ENCODE peak calls at places on chromosome 3, in nine cellular contexts. A is B cell, U is omental fat pad, M is fibroblast of lung, E is tibial artery, G is uterus, C is fibroblast of pulmonary artery, S is bronchial epithelial cell, K is type B pancreatic cell. Q is an unnamed sample.
A peak's percentile ranks its signal among the peaks of the same experiment; 100 is the strongest.

GRCh38 chr3:149886957-149887356 is 73.9 kb downstream of the RNF13 start:
- DNase-seq in M (no peak), A (no peak), E (no peak), U (no peak), C (no peak), G (no peak), S (no peak), K (no peak), Q (no peak)

GRCh38 chr3:98680723-98681122 is 82.4 kb upstream of the ST3GAL6 start:
- DNase-seq in K (no peak), G (no peak), A (no peak), U (no peak), M (peak; percentile 7), E (no peak), S (peak; percentile 89), C (no peak), Q (no peak)

GRCh38 chr3:160450846-160451245 is 1.3 kb upstream of the TRIM59 start:
- DNase-seq in E (no peak), A (no peak), S (no peak), C (peak; percentile 72), M (peak; percentile 67), U (no peak), G (no peak), K (no peak), Q (no peak)

GRCh38 chr3:76554717-76555116 is 485.2 kb upstream of the ROBO2 start:
- DNase-seq in G (no peak), E (no peak), U (no peak), A (no peak), M (peak; percentile 69), K (no peak), C (peak; percentile 39), S (no peak), Q (no peak)

GRCh38 chr3:124769462-124769861 is 39.2 kb downstream of the UMPS start:
- DNase-seq in A (no peak), M (no peak), K (no peak), E (no peak), S (no peak), U (no peak), G (no peak), C (no peak), Q (no peak)

GRCh38 chr3:4766716-4767499 is 212.3 kb upstream of the BHLHE40 start:
- DNase-seq in U (no peak), A (no peak), C (no peak), K (no peak), G (no peak), S (no peak), M (no peak), E (no peak), Q (no peak)

GRCh38 chr3:42755681-42756578 is 17.1 kb downstream of the CCDC13 start:
- DNase-seq in A (no peak), G (peak; percentile 16), M (peak; percentile 59), C (peak; percentile 46), U (no peak), S (no peak), K (no peak), E (peak; percentile 50), Q (no peak)

GRCh38 chr3:65836047-65836446 is 202.7 kb downstream of the MAGI1 start:
- DNase-seq in A (no peak), U (no peak), G (no peak), S (peak; percentile 65), K (no peak), M (peak; percentile 38), C (peak; percentile 56), E (no peak), Q (no peak)

GRCh38 chr3:194491996-194492395 is 5.2 kb upstream of the ATP13A3 start:
- DNase-seq in E (no peak), C (no peak), M (no peak), A (no peak), K (no peak), G (no peak), S (no peak), U (no peak), Q (no peak)

GRCh38 chr3:186286114-186286513 is 75.9 kb downstream of the DGKG start:
- DNase-seq in K (no peak), E (no peak), M (no peak), G (no peak), S (no peak), A (no peak), U (no peak), C (peak; percentile 29), Q (no peak)

GRCh38 chr3:40187945-40188344 is 121.6 kb upstream of the EIF1B start:
- DNase-seq in C (no peak), A (no peak), G (no peak), K (no peak), S (no peak), U (no peak), E (no peak), M (no peak), Q (peak; percentile 54)

GRCh38 chr3:156434921-156435320 is 120.0 kb downstream of the SSR3 start:
- DNase-seq in S (peak; percentile 59), C (no peak), U (no peak), K (no peak), M (no peak), G (no peak), E (no peak), A (no peak), Q (no peak)

GRCh38 chr3:64214697-64215018 is 10.6 kb downstream of the PRICKLE2 start:
- DNase-seq in A (no peak), G (peak; percentile 70), S (peak; percentile 60), E (no peak), C (peak; percentile 81), M (peak; percentile 76), K (no peak), U (peak; percentile 70), Q (no peak)

GRCh38 chr3:16085884-16086608 is 88.4 kb upstream of the GALNT15 start:
- DNase-seq in U (no peak), A (no peak), S (no peak), G (peak; percentile 77), C (peak; percentile 80), E (peak; percentile 81), M (peak; percentile 40), K (no peak), Q (no peak)

GRCh38 chr3:10017636-10018292 is 8.5 kb upstream of the FANCD2 start:
- DNase-seq in U (no peak), K (peak; percentile 60), G (no peak), C (peak; percentile 43), S (peak; percentile 29), M (peak; percentile 65), E (no peak), A (no peak), Q (no peak)

DNA sequence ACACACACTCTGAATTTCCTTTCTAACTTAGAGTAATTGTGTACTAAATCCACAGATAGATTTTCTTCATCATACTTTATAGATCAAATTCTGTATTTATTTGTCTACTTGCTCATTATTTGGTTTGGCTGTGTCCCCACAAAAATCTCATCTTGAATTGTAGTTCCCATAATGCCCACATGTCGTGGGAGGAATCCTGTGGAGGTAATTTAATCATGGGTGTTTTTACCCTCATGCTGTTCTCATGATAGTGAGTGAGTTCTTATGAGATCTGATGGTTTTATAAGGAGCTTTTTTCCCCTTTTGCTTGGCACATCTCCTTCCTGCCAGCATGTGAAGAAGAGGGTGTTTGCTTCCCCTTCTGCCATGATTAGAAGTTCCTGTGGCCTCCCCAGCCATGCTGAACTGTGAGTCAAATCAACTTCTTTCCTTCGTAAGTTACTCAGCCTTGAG is 198.3 kb upstream of the TGFBR2 start:
- DNase-seq in K (no peak), A (no peak), U (no peak), E (no peak), S (peak; percentile 31), G (no peak), C (peak; percentile 28), M (peak; percentile 69), Q (no peak)
- TF ChIP-seq CTCF in K (peak; percentile 54), A (no peak), U (no peak), E (no peak), S (no peak), G (no peak), C (no peak), M (no peak), Q (no peak)

DNA sequence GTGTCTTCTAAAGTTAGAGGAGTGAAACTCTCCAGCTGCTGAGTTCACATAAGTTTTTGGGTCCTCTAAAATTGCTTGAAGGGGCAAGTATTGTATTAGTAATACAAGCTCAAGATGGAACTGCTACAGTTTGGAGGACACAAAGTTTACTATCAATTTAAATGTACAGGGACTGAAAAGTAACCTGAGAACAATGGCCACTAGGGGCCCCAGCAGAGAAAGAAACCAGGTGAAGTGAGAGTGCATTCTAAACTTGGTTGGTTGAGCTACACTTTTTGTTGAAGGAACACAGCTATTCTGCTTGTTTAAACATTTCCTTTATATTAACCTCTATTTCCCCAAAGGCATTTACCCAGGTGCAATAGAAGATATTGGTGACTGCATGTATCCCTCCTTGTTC is 755.5 kb downstream of the GBE1 start:
- DNase-seq in K (no peak), S (no peak), A (no peak), G (no peak), C (no peak), M (no peak), E (no peak), U (no peak), Q (no peak)
- TF ChIP-seq CTCF in K (peak; percentile 17), S (no peak), A (no peak), G (no peak), C (no peak), M (no peak), E (no peak), U (no peak), Q (no peak)

DNA sequence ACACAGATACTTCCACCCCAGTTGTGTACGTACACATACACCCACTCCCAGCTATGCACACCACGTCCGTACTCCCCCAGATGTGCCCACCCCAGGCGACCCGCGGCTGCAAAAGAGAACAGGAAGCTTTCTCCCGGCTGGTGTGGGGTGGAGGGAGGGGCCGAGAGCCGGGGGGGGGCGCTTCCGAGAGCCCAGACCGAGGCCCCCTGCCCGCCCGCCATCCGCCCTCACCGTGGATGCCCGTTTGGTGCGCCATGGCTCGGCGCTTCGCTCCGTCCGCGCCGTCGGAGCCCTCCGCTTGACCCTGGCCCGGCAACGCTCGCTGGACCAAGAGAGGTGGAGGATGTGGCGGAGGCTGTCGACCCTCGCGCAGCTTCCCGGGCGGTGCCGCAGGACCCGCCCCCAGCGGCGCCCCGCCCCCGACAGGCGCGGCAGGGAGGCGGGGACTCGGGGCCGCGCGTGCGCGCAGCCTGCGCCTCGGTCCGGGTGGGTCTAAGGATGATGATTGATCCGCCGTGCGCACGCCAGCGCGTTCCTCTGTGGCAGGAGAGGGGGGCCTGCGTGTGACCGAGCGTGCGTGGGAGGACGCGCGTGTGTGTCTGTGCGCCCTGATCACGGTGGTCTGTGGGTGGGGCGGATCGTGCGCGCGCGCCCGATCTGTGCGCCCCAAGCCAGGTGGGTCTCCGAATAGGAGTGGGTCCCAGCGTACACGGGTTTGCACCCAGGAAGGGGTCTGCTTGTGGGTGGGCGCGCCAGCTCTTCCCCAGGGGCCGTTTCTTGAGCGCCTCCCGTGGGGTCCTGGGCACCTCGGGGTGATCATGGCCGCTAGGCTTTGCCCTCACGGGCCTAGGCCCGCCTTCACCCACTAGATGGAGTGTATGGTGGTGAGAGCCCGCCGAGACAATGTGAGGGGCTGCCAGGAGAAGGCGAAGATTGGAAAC is at the start of gene TWF2:
- DNase-seq in A (peak; percentile 83), E (peak; percentile 87), S (peak; percentile 52), M (peak; percentile 73), C (peak; percentile 77), K (peak; percentile 88), U (peak; percentile 62), G (peak; percentile 84), Q (peak; percentile 98)
- TF ChIP-seq CTCF in A (peak; percentile 68), E (peak; percentile 30), S (peak; percentile 52), M (peak; percentile 34), C (peak; percentile 38), K (peak; percentile 55), U (no peak), G (peak; percentile 29), Q (peak; percentile 49)

DNA sequence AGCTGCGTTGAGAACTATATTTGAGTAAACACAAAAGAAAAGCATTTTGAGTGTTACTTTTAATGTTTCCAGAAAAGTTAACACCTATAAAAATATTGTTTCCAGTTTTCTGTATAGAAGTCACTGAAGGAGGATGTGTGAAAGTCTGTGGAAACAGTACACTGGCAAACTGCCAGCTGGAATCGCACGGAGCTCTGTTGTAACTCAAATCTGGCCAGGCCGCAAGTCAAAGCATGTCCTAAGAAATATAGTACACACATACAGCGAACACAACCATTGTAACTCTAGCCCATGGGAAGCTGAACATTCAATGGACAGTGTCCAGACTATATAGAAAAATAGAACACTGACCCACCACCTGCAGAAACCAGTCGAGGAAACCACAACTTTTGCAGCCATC is 657.2 kb downstream of the FHIT start:
- DNase-seq in G (peak; percentile 67), K (no peak), M (peak; percentile 88), C (peak; percentile 53), U (peak; percentile 44), E (peak; percentile 87), A (no peak), S (peak; percentile 91), Q (no peak)
- TF ChIP-seq CTCF in G (no peak), K (no peak), M (no peak), C (no peak), U (no peak), E (no peak), A (no peak), S (no peak), Q (no peak)